ENCODE peak calls at places on chromosomes 7 and 10, in five cellular contexts. H, N, D, V and I are unnamed samples.
A peak's percentile ranks its signal among the peaks of the same experiment; 100 is the strongest.

GRCh38 chr7:84412161-84412969 is 217.8 kb upstream of the SEMA3A start:
- DNase-seq in H (no peak), N (peak; percentile 89), D (peak; percentile 93), V (no peak), I (peak; percentile 64)

GRCh38 chr10:85925201-85925750 is 441.3 kb downstream of the GRID1 start:
- DNase-seq in H (no peak), N (no peak), D (no peak), V (no peak), I (no peak)

GRCh38 chr7:90931996-90932912 is 332.0 kb upstream of the FZD1 start:
- DNase-seq in H (no peak), N (no peak), D (no peak), V (no peak), I (peak; percentile 40)

GRCh38 chr10:77196616-77197015 is 441.0 kb downstream of the KCNMA1 start:
- DNase-seq in H (no peak), N (no peak), D (no peak), V (no peak), I (no peak)

GRCh38 chr10:50310560-50311174 is 59.4 kb upstream of the ASAH2 start:
- DNase-seq in H (no peak), N (peak; percentile 57), D (no peak), V (peak; percentile 54), I (no peak)

GRCh38 chr10:72056113-72056512 is 32.2 kb downstream of the SPOCK2 start:
- DNase-seq in H (no peak), N (no peak), D (no peak), V (no peak), I (no peak)

GRCh38 chr10:11881477-11882417 is 58.6 kb downstream of the PROSER2 start:
- DNase-seq in H (no peak), N (peak; percentile 86), D (peak; percentile 19), V (no peak), I (peak; percentile 48)

GRCh38 chr10:122999347-122999746 is 9.2 kb downstream of the IKZF5 start:
- DNase-seq in H (no peak), N (no peak), D (no peak), V (no peak), I (no peak)